ENCODE peak calls at places on chromosomes 7 and 10, in eight cellular contexts. P, I, A, R, L, X, H and F are unnamed samples.

GRCh38 chr10:63005246-63005645 is 127.9 kb upstream of the NRBF2 start:
- DNase-seq in P (no peak), I (no peak), A (peak; percentile 84), R (no peak), L (no peak), X (no peak), H (no peak), F (no peak)

GRCh38 chr7:22240904-22241571 is 115.9 kb downstream of the RAPGEF5 start:
- DNase-seq in P (no peak), I (no peak), A (no peak), R (no peak), L (no peak), X (no peak), H (no peak), F (no peak)

GRCh38 chr7:118872568-118872967 is 648.1 kb downstream of the ANKRD7 start:
- DNase-seq in P (no peak), I (no peak), A (no peak), R (no peak), L (no peak), X (peak; percentile 12), H (no peak), F (no peak)

GRCh38 chr10:46541017-46541661 is 15.3 kb downstream of the GPRIN2 start:
- DNase-seq in P (no peak), I (no peak), A (no peak), R (no peak), L (peak; percentile 62), X (no peak), H (peak; percentile 25), F (no peak)

GRCh38 chr7:2016761-2017482 is 215.8 kb downstream of the MAD1L1 start:
- DNase-seq in P (no peak), I (no peak), A (no peak), R (no peak), L (peak; percentile 30), X (no peak), H (peak; percentile 38), F (no peak)

GRCh38 chr7:82164813-82165212 is 278.8 kb downstream of the CACNA2D1 start:
- DNase-seq in P (no peak), I (no peak), A (peak; percentile 82), R (no peak), L (no peak), X (peak; percentile 77), H (no peak), F (no peak)

GRCh38 chr10:113213041-113213440 is 263.0 kb downstream of the TCF7L2 start:
- DNase-seq in P (no peak), I (no peak), A (no peak), R (no peak), L (no peak), X (no peak), H (no peak), F (no peak)

GRCh38 chr10:44567471-44567870 is 182.6 kb upstream of the CXCL12 start:
- DNase-seq in P (no peak), I (no peak), A (peak; percentile 55), R (no peak), L (no peak), X (no peak), H (no peak), F (no peak)

GRCh38 chr10:35433851-35434426 is 97.6 kb downstream of the CCNY start:
- DNase-seq in P (no peak), I (no peak), A (peak; percentile 90), R (no peak), L (no peak), X (peak; percentile 57), H (no peak), F (no peak)

GRCh38 chr10:36670616-36671402 is 454.6 kb upstream of the ANKRD30A start:
- DNase-seq in P (peak; percentile 71), I (no peak), A (peak; percentile 10), R (no peak), L (no peak), X (no peak), H (no peak), F (no peak)

GRCh38 chr7:117143580-117143979 is 179.3 kb downstream of the WNT2 start:
- DNase-seq in P (no peak), I (no peak), A (no peak), R (no peak), L (no peak), X (no peak), H (no peak), F (no peak)

GRCh38 chr10:106508920-106509319 is 655.6 kb downstream of the SORCS1 start:
- DNase-seq in P (no peak), I (no peak), A (peak; percentile 35), R (no peak), L (no peak), X (no peak), H (no peak), F (no peak)

GRCh38 chr7:23021581-23021980 is 7.7 kb upstream of the HYCC1 start:
- DNase-seq in P (no peak), I (no peak), A (no peak), R (no peak), L (no peak), X (no peak), H (no peak), F (no peak)

GRCh38 chr7:35499226-35499625 is 195.7 kb downstream of the HERPUD2 start:
- DNase-seq in P (no peak), I (no peak), A (no peak), R (no peak), L (no peak), X (no peak), H (no peak), F (no peak)

GRCh38 chr10:110407301-110408170 is 90.2 kb upstream of the DUSP5 start:
- DNase-seq in P (no peak), I (no peak), A (no peak), R (no peak), L (no peak), X (no peak), H (no peak), F (no peak)

GRCh38 chr10:101956898-101957297 is 99.1 kb downstream of the ARMH3 start:
- DNase-seq in P (no peak), I (no peak), A (no peak), R (no peak), L (no peak), X (no peak), H (no peak), F (no peak)

GRCh38 chr10:8499312-8499711 is 444.8 kb downstream of the GATA3 start:
- DNase-seq in P (no peak), I (no peak), A (no peak), R (no peak), L (no peak), X (no peak), H (no peak), F (no peak)

GRCh38 chr7:33841658-33842057 is 63.7 kb upstream of the BMPER start:
- DNase-seq in P (peak; percentile 11), I (no peak), A (peak; percentile 53), R (no peak), L (no peak), X (peak; percentile 96), H (no peak), F (no peak)

GRCh38 chr7:102432476-102433318 is 678 bp upstream of the ORAI2 start:
- DNase-seq in P (no peak), I (no peak), A (no peak), R (no peak), L (no peak), X (peak; percentile 15), H (peak; percentile 80), F (no peak)

GRCh38 chr10:35352508-35352907 is 16.2 kb downstream of the CCNY start:
- DNase-seq in P (no peak), I (no peak), A (no peak), R (no peak), L (no peak), X (no peak), H (no peak), F (no peak)

GRCh38 chr7:13327669-13328068 is 640.2 kb downstream of the ARL4A start:
- DNase-seq in P (no peak), I (no peak), A (no peak), R (no peak), L (no peak), X (peak; percentile 36), H (no peak), F (no peak)

GRCh38 chr10:30751678-30752331 is 122.3 kb upstream of the LYZL2 start:
- DNase-seq in P (peak; percentile 35), I (peak; percentile 73), A (peak; percentile 70), R (no peak), L (peak; percentile 88), X (peak; percentile 37), H (no peak), F (peak; percentile 61)

GRCh38 chr10:118835682-118836326 is 81.0 kb upstream of the CACUL1 start:
- DNase-seq in P (no peak), I (no peak), A (peak; percentile 28), R (no peak), L (no peak), X (peak; percentile 32), H (no peak), F (no peak)

GRCh38 chr7:100686201-100686821 is 7.7 kb downstream of the GIGYF1 start:
- DNase-seq in P (no peak), I (no peak), A (no peak), R (no peak), L (peak; percentile 39), X (no peak), H (no peak), F (no peak)